ENCODE peak calls at places on chromosomes 11 and 22, in four cellular contexts. One of them, this sample, is unnamed. For H3K27me3, the result is how much of the 10 kb centered on the place peaks cover.

GRCh38 chr11:20627026-20627425 is 27.6 kb downstream of the SLC6A5 start:
- DNase-seq in IMR-90: no peak
- DNase-seq in DND-41: no peak
- DNase-seq in H9: no peak
- DNase-seq in this sample: no peak

GRCh38 chr22:37244922-37245722 is 1.1 kb upstream of the RAC2 start:
- DNase-seq in IMR-90: no peak
- DNase-seq in DND-41: no peak
- DNase-seq in H9: no peak
- DNase-seq in this sample: no peak

GRCh38 chr11:96054870-96055705 is 131.2 kb upstream of the MTMR2 start:
- DNase-seq in IMR-90: peak
- DNase-seq in DND-41: no peak
- DNase-seq in H9: no peak
- DNase-seq in this sample: no peak

GRCh38 chr11:13944016-13944415 is 18.5 kb upstream of the SPON1 start:
- DNase-seq in IMR-90: no peak
- DNase-seq in DND-41: no peak
- DNase-seq in H9: no peak
- DNase-seq in this sample: no peak

GRCh38 chr11:1040428-1041148 is 4.1 kb upstream of the MUC6 start:
- DNase-seq in IMR-90: no peak
- DNase-seq in DND-41: no peak
- DNase-seq in H9: no peak
- DNase-seq in this sample: no peak

GRCh38 chr11:76167590-76167989 is 38.7 kb downstream of the WNT11 start:
- DNase-seq in IMR-90: no peak
- DNase-seq in DND-41: no peak
- DNase-seq in H9: no peak
- DNase-seq in this sample: no peak

GRCh38 chr11:86116996-86117705 is 48.3 kb upstream of the PICALM start:
- DNase-seq in IMR-90: peak
- DNase-seq in DND-41: no peak
- DNase-seq in H9: no peak
- DNase-seq in this sample: no peak

GRCh38 chr11:102478660-102479245 is 26.2 kb upstream of the TMEM123 start:
- DNase-seq in IMR-90: no peak
- DNase-seq in DND-41: no peak
- DNase-seq in H9: no peak
- DNase-seq in this sample: no peak

GRCh38 chr11:15912291-15912690 is 444.1 kb downstream of the SOX6 start:
- DNase-seq in IMR-90: no peak
- DNase-seq in DND-41: no peak
- DNase-seq in H9: no peak
- DNase-seq in this sample: no peak

GRCh38 chr22:20781272-20781990 is 7.5 kb downstream of the SERPIND1 start:
- DNase-seq in IMR-90: peak
- DNase-seq in DND-41: no peak
- DNase-seq in H9: no peak
- DNase-seq in this sample: no peak

GRCh38 chr11:70085815-70086769 is 8.0 kb downstream of the ANO1 start:
- DNase-seq in IMR-90: peak
- DNase-seq in DND-41: no peak
- DNase-seq in H9: no peak
- DNase-seq in this sample: no peak

GRCh38 chr11:70090989-70091388 is 12.9 kb downstream of the ANO1 start:
- DNase-seq in IMR-90: peak
- DNase-seq in DND-41: no peak
- DNase-seq in H9: no peak
- DNase-seq in this sample: no peak

GRCh38 chr11:70087446-70088167 is 9.5 kb downstream of the ANO1 start:
- DNase-seq in IMR-90: no peak
- DNase-seq in DND-41: no peak
- DNase-seq in H9: peak
- DNase-seq in this sample: no peak

GRCh38 chr11:70089631-70090030 is 11.5 kb downstream of the ANO1 start:
- DNase-seq in IMR-90: no peak
- DNase-seq in DND-41: no peak
- DNase-seq in H9: no peak
- DNase-seq in this sample: no peak

GRCh38 chr11:70088735-70089250 is 10.7 kb downstream of the ANO1 start:
- DNase-seq in IMR-90: no peak
- DNase-seq in DND-41: no peak
- DNase-seq in H9: no peak
- DNase-seq in this sample: no peak
- H3K27me3 ChIP-seq in IMR-90: under half
- H3K27me3 ChIP-seq in DND-41: under half
- H3K27me3 ChIP-seq in H9: under half
- H3K27me3 ChIP-seq in this sample: under half

DNA sequence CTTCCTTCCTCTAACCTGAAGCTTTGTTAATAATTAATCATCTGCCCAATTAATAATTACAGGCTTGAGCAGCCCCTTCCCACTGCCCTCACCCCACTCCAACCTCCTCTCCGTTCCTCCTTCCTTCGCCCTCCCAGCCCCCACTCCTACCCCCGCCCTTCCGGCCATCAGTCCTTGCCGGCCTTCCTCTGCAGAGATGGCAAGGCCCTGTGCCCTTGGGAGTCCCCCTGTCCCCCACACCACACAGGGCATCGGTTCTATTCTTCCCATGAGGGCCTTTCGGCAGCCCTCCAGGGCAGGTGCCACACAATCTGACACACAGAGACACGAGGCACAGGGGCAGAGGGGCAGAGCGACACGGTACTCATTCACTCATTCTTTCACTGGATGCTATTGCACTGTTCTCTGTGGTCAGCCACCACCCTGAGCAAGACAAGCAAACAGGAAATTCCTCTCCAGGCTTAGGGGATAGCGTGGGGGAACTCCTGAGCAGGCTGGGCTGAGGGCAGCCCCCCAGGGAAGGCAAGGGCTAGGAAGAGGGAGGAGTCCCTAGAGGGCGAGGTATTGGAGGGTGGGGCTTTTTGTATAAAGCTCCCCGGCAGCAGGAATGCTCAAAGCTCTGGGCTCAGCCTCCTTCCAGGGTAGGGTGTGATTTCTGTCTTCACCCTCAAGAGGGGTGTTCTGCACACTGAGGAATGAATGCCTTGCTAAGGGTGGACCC is 14.8 kb downstream of the MGAT3 start:
- DNase-seq in IMR-90: peak
- DNase-seq in DND-41: no peak
- DNase-seq in H9: no peak
- DNase-seq in this sample: peak
- H3K27ac ChIP-seq in IMR-90: peak
- H3K27ac ChIP-seq in DND-41: no peak
- H3K27ac ChIP-seq in H9: no peak
- H3K27ac ChIP-seq in this sample: peak

GRCh38 chr22:39997939-39998726 is 3.4 kb downstream of the FAM83F start:
- DNase-seq in IMR-90: peak
- DNase-seq in DND-41: no peak
- DNase-seq in H9: peak
- DNase-seq in this sample: peak

GRCh38 chr22:40000171-40000570 is 5.4 kb downstream of the FAM83F start:
- DNase-seq in IMR-90: no peak
- DNase-seq in DND-41: no peak
- DNase-seq in H9: no peak
- DNase-seq in this sample: no peak

GRCh38 chr22:40001104-40001503 is 6.3 kb downstream of the FAM83F start:
- DNase-seq in IMR-90: no peak
- DNase-seq in DND-41: no peak
- DNase-seq in H9: no peak
- DNase-seq in this sample: no peak

GRCh38 chr22:39997421-39997820 is 2.7 kb downstream of the FAM83F start:
- DNase-seq in IMR-90: no peak
- DNase-seq in DND-41: no peak
- DNase-seq in H9: no peak
- DNase-seq in this sample: no peak

GRCh38 chr22:39999144-39999757 is 4.5 kb downstream of the FAM83F start:
- DNase-seq in IMR-90: peak
- DNase-seq in DND-41: no peak
- DNase-seq in H9: no peak
- DNase-seq in this sample: peak
- H3K9ac ChIP-seq in IMR-90: no peak
- H3K9ac ChIP-seq in DND-41: no peak
- H3K9ac ChIP-seq in H9: no peak
- H3K9ac ChIP-seq in this sample: no peak

GRCh38 chr11:46387919-46388618 is 3.5 kb downstream of the CHRM4 start:
- DNase-seq in IMR-90: no peak
- DNase-seq in DND-41: no peak
- DNase-seq in H9: no peak
- DNase-seq in this sample: no peak
- H3K27me3 ChIP-seq in IMR-90: under half
- H3K27me3 ChIP-seq in DND-41: under half
- H3K27me3 ChIP-seq in H9: under half
- H3K27me3 ChIP-seq in this sample: half or more

DNA sequence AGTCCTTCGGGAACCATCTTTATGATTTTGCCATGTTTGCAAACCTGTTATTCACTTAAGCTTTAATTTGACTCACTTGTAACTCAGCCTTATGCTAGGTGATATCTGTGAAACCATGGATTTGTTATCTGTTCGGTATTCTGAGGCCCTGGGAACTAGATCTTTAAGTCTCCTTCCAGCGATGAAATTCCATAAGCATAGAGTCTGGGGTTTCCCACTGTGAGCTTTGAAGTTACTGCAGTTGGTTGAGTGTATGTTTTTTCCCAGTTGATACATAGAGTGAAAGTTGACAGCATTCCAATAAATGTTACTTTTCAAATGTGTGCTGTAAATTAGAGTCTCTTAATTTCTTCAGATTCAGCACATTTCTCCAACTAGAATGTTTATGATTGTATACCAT is 66.9 kb downstream of the TNRC6B start:
- DNase-seq in IMR-90: no peak
- DNase-seq in DND-41: no peak
- DNase-seq in H9: no peak
- DNase-seq in this sample: no peak
- H3K27ac ChIP-seq in IMR-90: no peak
- H3K27ac ChIP-seq in DND-41: no peak
- H3K27ac ChIP-seq in H9: no peak
- H3K27ac ChIP-seq in this sample: no peak

This sample was measured in colonic mucosa.